ENCODE peak calls at places on chromosome 6, in four cellular contexts. O is H9, C is neuronal stem cell, L is IMR-90. W is an unnamed sample.
A peak's percentile ranks its signal among the peaks of the same experiment; 100 is the strongest.

GRCh38 chr6:47097092-47097945 is 55.2 kb upstream of the ADGRF1 start:
- DNase-seq in O (peak; percentile 69), C (peak; percentile 49), L (peak; percentile 85), W (peak; percentile 91)

GRCh38 chr6:45483021-45483420 is 105.3 kb upstream of the SUPT3H start:
- DNase-seq in O (no peak), C (no peak), L (peak; percentile 98), W (no peak)

GRCh38 chr6:163323274-163323673 is 91.2 kb upstream of the QKI start:
- DNase-seq in O (no peak), C (no peak), L (no peak), W (no peak)

GRCh38 chr6:2021713-2022125 is 223.7 kb downstream of the GMDS start:
- DNase-seq in O (no peak), C (peak; percentile 14), L (peak; percentile 77), W (no peak)

GRCh38 chr6:109910571-109910970 is 67.5 kb upstream of the GPR6 start:
- DNase-seq in O (no peak), C (no peak), L (no peak), W (no peak)

GRCh38 chr6:170291271-170292110 is 613 bp upstream of the DLL1 start:
- DNase-seq in O (peak; percentile 92), C (peak; percentile 91), L (no peak), W (peak; percentile 58)

GRCh38 chr6:167493961-167494697 is 169.2 kb downstream of the TTLL2 start:
- DNase-seq in O (no peak), C (no peak), L (no peak), W (no peak)

GRCh38 chr6:24734166-24734565 is 15.2 kb upstream of the C6orf62 start:
- DNase-seq in O (no peak), C (no peak), L (no peak), W (no peak)

GRCh38 chr6:52136055-52136454 is 48.6 kb upstream of the PKHD1 start:
- DNase-seq in O (no peak), C (no peak), L (no peak), W (no peak)

GRCh38 chr6:122653094-122653493 is 42.9 kb downstream of the PKIB start:
- DNase-seq in O (no peak), C (no peak), L (peak; percentile 55), W (no peak)

GRCh38 chr6:5967594-5967993 is 39.1 kb downstream of the NRN1 start:
- DNase-seq in O (no peak), C (no peak), L (no peak), W (no peak)

DNA sequence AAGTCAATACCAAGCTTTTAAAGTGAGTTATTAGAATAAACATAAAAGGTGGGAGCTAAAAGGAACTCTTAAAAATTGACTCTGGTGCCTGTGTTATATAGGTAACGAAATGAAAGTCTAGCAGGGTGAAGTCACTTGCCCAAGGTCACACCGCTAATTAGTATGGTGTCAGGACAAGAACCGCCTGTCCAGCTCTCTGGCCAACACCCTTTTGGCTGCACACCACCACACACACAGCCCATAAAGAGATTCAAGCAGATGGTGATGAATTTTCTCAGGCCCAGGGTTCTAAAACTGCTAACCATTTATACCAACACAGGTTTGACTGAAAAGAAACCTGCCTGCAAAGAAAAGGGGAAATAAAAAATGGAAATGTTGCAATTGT is 20.2 kb downstream of the GFOD1 start:
- DNase-seq in O (no peak), C (no peak), L (no peak), W (no peak)
- H2AK5ac ChIP-seq in O (no peak overlapping the region), C (no peak overlapping the region), L (no peak overlapping the region), W (no peak overlapping the region)

GRCh38 chr6:20997143-20997792 is 463.0 kb downstream of the CDKAL1 start:
- DNase-seq in O (no peak), C (no peak), L (no peak), W (no peak)

GRCh38 chr6:21003780-21004541 is 469.7 kb downstream of the CDKAL1 start:
- DNase-seq in O (no peak), C (no peak), L (peak; percentile 89), W (no peak)

GRCh38 chr6:21001736-21002135 is 467.5 kb downstream of the CDKAL1 start:
- DNase-seq in O (no peak), C (no peak), L (peak; percentile 12), W (no peak)

GRCh38 chr6:21000391-21000801 is 466.1 kb downstream of the CDKAL1 start:
- DNase-seq in O (no peak), C (no peak), L (no peak), W (no peak)

DNA sequence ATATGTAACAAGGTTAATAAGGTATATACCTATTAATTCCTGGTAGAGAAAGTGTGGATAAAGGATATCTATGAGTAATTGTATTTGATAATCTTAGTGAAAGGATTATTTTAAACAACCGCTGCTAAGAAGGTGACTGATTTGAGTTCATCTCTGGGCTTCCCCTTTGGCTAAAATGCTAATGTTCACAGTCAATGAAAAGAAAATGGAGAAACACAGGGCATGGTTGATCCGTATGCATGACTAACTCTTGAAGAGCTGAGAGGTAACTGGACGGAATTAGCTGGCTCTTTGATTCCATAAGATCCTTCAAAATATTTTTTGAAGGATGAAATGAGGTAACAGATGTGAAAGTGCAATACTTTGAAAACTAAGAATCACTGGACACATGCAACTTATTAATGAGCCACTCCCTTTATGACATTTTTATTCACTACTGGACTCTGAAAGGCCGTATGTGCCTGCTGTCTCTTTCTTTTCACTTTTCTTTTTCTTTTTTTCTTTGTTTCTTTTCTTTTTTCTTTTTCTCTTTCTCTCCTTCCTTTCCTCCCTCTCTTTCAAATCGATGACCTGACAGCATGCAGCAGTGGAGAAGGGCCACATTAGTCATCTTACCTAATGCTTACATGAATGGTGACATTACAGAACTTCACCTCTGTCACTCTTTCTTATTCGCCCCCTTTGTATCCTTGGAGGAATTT is 464.6 kb downstream of the CDKAL1 start:
- DNase-seq in O (no peak), C (no peak), L (no peak), W (no peak)
- H3K4ac ChIP-seq in O (no peak overlapping the region), C (no peak overlapping the region), L (no peak overlapping the region), W (no peak overlapping the region)

GRCh38 chr6:7051780-7052440 is 55.9 kb upstream of the RREB1 start:
- DNase-seq in O (peak; percentile 80), C (peak; percentile 60), L (no peak), W (peak; percentile 86)
- H3K9ac ChIP-seq in O (no peak overlapping the region), C (peak overlapping the region; percentile 86), L (peak overlapping the region; percentile 46), W (peak overlapping the region; percentile 78)

DNA sequence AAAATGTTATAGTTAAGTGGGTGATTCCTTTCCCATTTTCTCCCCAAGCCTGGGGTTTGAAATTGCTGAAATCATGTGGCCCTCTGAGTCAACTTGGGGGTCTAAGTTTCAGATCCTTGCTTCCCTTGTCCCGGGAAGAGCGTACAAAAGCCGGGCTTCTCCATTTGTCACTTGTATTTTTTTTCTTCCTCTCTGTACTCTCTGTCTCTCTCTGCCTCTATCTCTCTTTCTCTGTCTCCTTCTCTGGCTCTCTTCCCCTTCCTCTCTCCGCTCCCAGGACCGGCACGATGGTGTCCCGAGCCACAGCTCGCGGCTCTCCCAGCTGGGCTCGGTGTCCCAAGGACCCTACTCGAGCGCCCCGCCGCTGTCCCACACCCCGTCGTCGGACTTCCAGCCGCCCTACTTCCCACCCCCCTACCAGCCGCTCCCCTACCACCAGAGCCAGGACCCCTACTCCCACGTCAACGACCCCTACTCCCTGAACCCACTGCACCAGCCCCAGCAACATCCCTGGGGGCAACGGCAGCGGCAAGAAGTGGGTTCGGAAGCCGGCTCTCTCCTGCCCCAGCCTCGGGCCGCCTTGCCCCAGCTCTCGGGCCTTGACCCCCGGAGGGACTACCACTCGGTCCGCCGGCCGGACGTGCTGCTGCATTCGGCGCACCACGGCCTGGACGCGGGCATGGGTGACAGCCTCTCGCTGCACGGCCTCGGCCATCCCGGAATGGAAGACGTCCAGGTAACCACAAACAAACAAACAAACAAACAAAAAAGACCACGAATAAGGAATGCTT is 4.7 kb downstream of the TFAP2B start:
- DNase-seq in O (peak; percentile 46), C (no peak), L (no peak), W (no peak)
- H2AK5ac ChIP-seq in O (no peak overlapping the region), C (no peak overlapping the region), L (no peak overlapping the region), W (no peak overlapping the region)

GRCh38 chr6:153162646-153163045 is 31.6 kb upstream of the RGS17 start:
- DNase-seq in O (no peak), C (no peak), L (peak; percentile 43), W (no peak)
- H3K4ac ChIP-seq in O (no peak overlapping the region), C (no peak overlapping the region), L (peak overlapping the region; percentile 77), W (no peak overlapping the region)